ENCODE peak calls at places on chromosomes 11 and 22, in four cellular contexts. E is right cardiac atrium, W is dorsolateral prefrontal cortex, A is esophagus squamous epithelium. K is an unnamed sample.

GRCh38 chr22:30033137-30033536 is 47.1 kb upstream of the HORMAD2 start:
- DNase-seq in E (no peak), W (no peak), A (no peak), K (no peak)

GRCh38 chr11:128965485-128965884 is 22.8 kb upstream of the TP53AIP1 start:
- DNase-seq in E (no peak), W (no peak), A (no peak), K (no peak)

GRCh38 chr11:126830216-126830615 is 170.4 kb downstream of the KIRREL3 start:
- DNase-seq in E (no peak), W (no peak), A (no peak), K (no peak)

GRCh38 chr22:36281726-36282077 is 28.8 kb downstream of the APOL1 start:
- DNase-seq in E (peak; percentile 27), W (no peak), A (no peak), K (no peak)

GRCh38 chr22:19292262-19293230 is 1.0 kb upstream of the CLTCL1 start:
- DNase-seq in E (peak; percentile 56), W (no peak), A (no peak), K (no peak)

GRCh38 chr11:88122956-88123355 is 52.3 kb downstream of the RAB38 start:
- DNase-seq in E (no peak), W (no peak), A (no peak), K (no peak)

GRCh38 chr11:130389315-130389935 is 39.0 kb downstream of the ADAMTS8 start:
- DNase-seq in E (peak; percentile 77), W (no peak), A (no peak), K (no peak)

GRCh38 chr11:15308840-15309239 is 194.1 kb downstream of the INSC start:
- DNase-seq in E (no peak), W (no peak), A (no peak), K (no peak)

GRCh38 chr22:33864723-33865130 is 55.5 kb downstream of the LARGE1 start:
- DNase-seq in E (peak; percentile 62), W (no peak), A (no peak), K (no peak)

GRCh38 chr22:26589367-26589844 is 526 bp downstream of the TPST2 start:
- DNase-seq in E (peak; percentile 73), W (no peak), A (no peak), K (no peak)

GRCh38 chr22:23089010-23089409 is 18.7 kb downstream of the GNAZ start:
- DNase-seq in E (no peak), W (no peak), A (no peak), K (no peak)

GRCh38 chr11:88434333-88434976 is 96.9 kb upstream of the CTSC start:
- DNase-seq in E (no peak), W (no peak), A (no peak), K (no peak)

GRCh38 chr22:21003782-21004181 is 1.9 kb upstream of the THAP7 start:
- DNase-seq in E (peak; percentile 16), W (no peak), A (no peak), K (no peak)

GRCh38 chr22:50009251-50009650 is 3.3 kb downstream of the IL17REL start:
- DNase-seq in E (peak; percentile 48), W (no peak), A (no peak), K (no peak)

GRCh38 chr11:48004456-48004855 is 24.1 kb downstream of the PTPRJ start:
- DNase-seq in E (no peak), W (no peak), A (no peak), K (no peak)

GRCh38 chr11:48001438-48002021 is 21.2 kb downstream of the PTPRJ start:
- DNase-seq in E (no peak), W (no peak), A (no peak), K (peak; percentile 63)

GRCh38 chr11:48000432-48000831 is 20.1 kb downstream of the PTPRJ start:
- DNase-seq in E (no peak), W (no peak), A (no peak), K (no peak)

GRCh38 chr11:48003926-48004325 is 23.6 kb downstream of the PTPRJ start:
- DNase-seq in E (no peak), W (no peak), A (no peak), K (no peak)

DNA sequence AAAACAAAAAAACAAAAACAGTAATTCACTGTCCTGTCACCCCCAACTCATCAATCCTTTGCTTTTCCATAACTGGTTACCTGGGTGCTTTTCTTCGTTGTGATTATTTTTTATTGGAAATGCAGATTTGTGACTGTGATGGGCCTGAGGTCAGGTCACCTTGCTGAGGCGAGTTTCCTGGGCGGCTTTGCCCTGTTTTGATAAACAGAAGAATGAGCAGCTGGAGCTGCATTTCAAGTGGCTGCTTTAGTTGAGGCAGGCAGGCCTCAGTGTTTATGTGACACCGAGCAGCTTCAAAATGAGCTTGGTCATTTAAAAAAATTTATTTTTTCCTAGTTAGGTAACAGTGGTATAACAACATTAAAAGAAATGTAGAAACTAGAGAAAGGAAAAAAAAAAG is 22.2 kb downstream of the PTPRJ start:
- DNase-seq in E (no peak), W (no peak), A (no peak), K (no peak)
- H3K4me3 ChIP-seq in E (no peak overlapping the region), W (no peak overlapping the region), A (no peak overlapping the region), K (no peak overlapping the region)

GRCh38 chr11:32440920-32441319 is 5.6 kb upstream of the WT1 start:
- DNase-seq in E (no peak), W (no peak), A (no peak), K (no peak)
- H3K27me3 ChIP-seq in E (no peaks in the 10 kb centered on the region), W (peaks cover 27% of the 10 kb centered on the region), A (peaks cover 18% of the 10 kb centered on the region), K (peaks cover 51% of the 10 kb centered on the region)

DNA sequence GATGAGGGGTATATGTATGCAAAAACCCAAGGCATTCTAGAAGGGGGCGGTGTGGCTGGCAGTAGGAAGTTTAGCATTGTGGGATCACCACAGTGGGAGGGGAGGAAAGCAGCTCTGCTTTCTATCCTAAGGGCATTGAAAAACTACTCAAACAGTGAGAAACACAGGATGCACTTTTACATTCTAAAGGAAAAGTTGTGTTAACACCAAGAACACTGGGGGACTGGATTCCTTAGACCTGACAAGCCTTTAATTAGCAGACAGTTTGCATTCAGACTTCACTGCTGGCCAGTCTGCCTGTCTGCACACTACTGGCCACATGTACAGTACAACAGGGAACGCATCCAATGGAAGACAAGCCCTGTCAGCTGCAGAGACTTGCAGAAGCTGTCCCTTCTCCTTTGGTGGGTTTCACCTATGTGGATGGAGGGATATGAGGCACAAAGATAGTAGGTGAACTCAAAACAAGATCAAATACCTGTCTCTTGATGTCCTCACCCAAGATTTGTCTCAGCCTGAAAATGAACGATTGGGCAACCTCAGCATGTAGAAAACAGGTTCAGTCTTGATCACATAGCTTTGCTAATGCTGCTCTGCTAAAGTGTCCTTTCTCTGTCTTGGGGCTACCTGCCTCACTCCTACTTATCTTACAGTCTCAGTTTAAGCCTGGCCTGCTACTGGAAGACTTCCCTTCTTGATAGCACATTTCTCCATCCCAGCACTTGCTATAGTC is 64.8 kb downstream of the TENM4 start:
- DNase-seq in E (no peak), W (no peak), A (no peak), K (no peak)
- H3K27ac ChIP-seq in E (no peak overlapping the region), W (no peak overlapping the region), A (peak overlapping the region; percentile 49), K (no peak overlapping the region)

DNA sequence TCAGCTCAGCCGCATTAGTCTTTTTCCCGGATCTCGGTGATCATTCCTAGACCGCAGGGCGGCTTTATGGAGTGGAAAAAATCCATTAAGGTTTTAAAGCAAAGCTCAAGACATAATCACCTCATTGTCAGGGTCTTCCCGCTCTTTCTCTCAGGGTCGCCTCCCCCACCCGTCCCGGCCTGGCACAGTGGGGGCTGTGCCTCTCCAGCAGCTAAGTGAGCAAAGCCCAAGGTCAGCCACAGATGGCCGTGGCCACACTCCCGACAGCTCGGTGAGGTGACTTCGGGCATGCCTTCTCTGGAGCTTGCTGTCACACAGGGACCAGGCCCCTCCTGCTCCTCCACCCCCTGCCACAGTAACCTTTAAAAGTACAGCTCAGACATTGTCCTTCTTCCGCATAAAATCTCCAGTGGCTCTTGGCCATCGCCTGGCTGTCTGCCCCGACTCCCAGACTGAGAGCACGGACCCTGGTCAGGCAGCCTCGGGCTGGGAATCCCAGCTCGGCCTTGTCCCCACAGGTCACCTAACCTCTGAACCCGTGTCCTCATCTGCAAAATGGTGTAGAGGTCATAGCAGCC is 69.8 kb upstream of the SHISAL1 start:
- DNase-seq in E (peak; percentile 59), W (no peak), A (no peak), K (no peak)
- H3K4me3 ChIP-seq in E (no peak overlapping the region), W (no peak overlapping the region), A (no peak overlapping the region), K (no peak overlapping the region)

GRCh38 chr11:134516529-134516928 is 104.5 kb upstream of the B3GAT1 start:
- DNase-seq in E (no peak), W (peak; percentile 57), A (no peak), K (no peak)

GRCh38 chr11:134517115-134517514 is 105.1 kb upstream of the B3GAT1 start:
- DNase-seq in E (no peak), W (no peak), A (no peak), K (no peak)

GRCh38 chr11:134519390-134519750 is 107.3 kb upstream of the B3GAT1 start:
- DNase-seq in E (no peak), W (peak; percentile 28), A (no peak), K (no peak)

GRCh38 chr11:134518616-134519389 is 106.8 kb upstream of the B3GAT1 start:
- DNase-seq in E (no peak), W (peak; percentile 15), A (no peak), K (no peak)

DNA sequence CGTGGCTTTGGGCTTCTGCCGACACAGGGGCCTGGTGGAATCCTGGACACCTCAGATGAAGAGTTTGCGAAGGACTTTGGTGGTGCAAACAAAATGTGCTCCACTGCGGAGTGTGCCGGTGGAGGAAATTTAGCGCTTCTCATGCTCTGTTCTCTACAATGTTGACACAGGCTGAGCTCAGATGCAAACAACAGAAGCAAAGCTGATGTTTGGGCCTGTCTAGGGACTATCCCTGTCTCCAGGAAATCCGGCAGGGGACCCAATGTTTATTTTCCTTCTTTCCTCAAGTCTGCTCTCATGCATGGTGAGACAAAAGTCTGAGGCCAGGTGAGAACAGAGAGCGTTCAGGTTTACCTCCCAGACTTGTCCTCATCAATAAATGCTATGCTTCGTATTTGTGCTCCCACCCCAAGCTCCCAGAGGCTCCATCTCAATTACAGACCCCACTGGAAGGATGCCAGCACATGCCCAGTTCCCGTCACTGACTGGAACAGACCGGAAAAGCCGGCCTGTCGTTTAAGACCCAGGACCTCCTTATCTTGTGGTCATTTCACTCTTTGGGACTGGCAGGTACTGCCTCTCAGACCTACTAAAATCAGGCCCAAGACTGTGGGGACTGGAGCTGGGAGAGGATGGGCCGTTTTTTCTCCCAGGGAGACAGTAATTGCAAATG is 105.7 kb upstream of the B3GAT1 start:
- DNase-seq in E (no peak), W (peak; percentile 16), A (no peak), K (no peak)
- H3K27me3 ChIP-seq in E (no peaks in the 10 kb centered on the region), W (no peaks in the 10 kb centered on the region), A (no peaks in the 10 kb centered on the region), K (no peaks in the 10 kb centered on the region)

GRCh38 chr11:111923951-111924350 is 5.2 kb downstream of the C11orf52 start:
- DNase-seq in E (no peak), W (no peak), A (no peak), K (no peak)
- H3K27ac ChIP-seq in E (peak overlapping the region; percentile 99), W (peak overlapping the region; percentile 78), A (peak overlapping the region; percentile 82), K (peak overlapping the region; percentile 87)

GRCh38 chr22:40310771-40311120 is 35.6 kb upstream of the ADSL start:
- DNase-seq in E (no peak), W (no peak), A (no peak), K (no peak)
- H3K4me3 ChIP-seq in E (no peak overlapping the region), W (no peak overlapping the region), A (no peak overlapping the region), K (peak overlapping the region; percentile 35)

GRCh38 chr11:34528072-34528471 is 14.5 kb upstream of the ELF5 start:
- DNase-seq in E (no peak), W (no peak), A (no peak), K (no peak)

GRCh38 chr11:34524696-34525095 is 11.1 kb upstream of the ELF5 start:
- DNase-seq in E (no peak), W (no peak), A (no peak), K (no peak)

GRCh38 chr11:34523053-34523452 is 9.5 kb upstream of the ELF5 start:
- DNase-seq in E (no peak), W (no peak), A (no peak), K (no peak)

GRCh38 chr11:34525098-34525497 is 11.5 kb upstream of the ELF5 start:
- DNase-seq in E (no peak), W (no peak), A (no peak), K (no peak)

GRCh38 chr11:34525887-34526657 is 12.5 kb upstream of the ELF5 start:
- DNase-seq in E (no peak), W (no peak), A (no peak), K (no peak)
- H3K27me3 ChIP-seq in E (no peaks in the 10 kb centered on the region), W (no peaks in the 10 kb centered on the region), A (no peaks in the 10 kb centered on the region), K (peaks cover 35% of the 10 kb centered on the region)